ENCODE peak calls at places on chromosome 21, in eight cellular contexts. One of them, this sample, is unnamed.
A peak's percentile ranks its signal among the peaks of the same experiment; 100 is the strongest.

GRCh38 chr21:44087426-44088400 is 19.5 kb upstream of the PWP2 start:
- DNase-seq in GF-D8: no peak
- DNase-seq in AG09309: no peak
- DNase-seq in DND-41: no peak
- DNase-seq in GM04504: no peak
- DNase-seq in T-helper 1 cell: no peak
- DNase-seq in right cardiac atrium: no peak
- DNase-seq in EL: no peak
- DNase-seq in this sample: no peak

GRCh38 chr21:28900481-28900880 is 92.2 kb downstream of the LTN1 start:
- DNase-seq in T-helper 1 cell: no peak
- DNase-seq in EL: no peak
- DNase-seq in GM04504: no peak
- DNase-seq in AG09309: no peak
- DNase-seq in GF-D8: no peak
- DNase-seq in right cardiac atrium: no peak
- DNase-seq in DND-41: no peak
- DNase-seq in this sample: no peak

GRCh38 chr21:36747114-36747814 is 48.3 kb downstream of the SIM2 start:
- DNase-seq in EL: no peak
- DNase-seq in right cardiac atrium: no peak
- DNase-seq in T-helper 1 cell: no peak
- DNase-seq in GF-D8: no peak
- DNase-seq in GM04504: no peak
- DNase-seq in AG09309: no peak
- DNase-seq in DND-41: no peak
- DNase-seq in this sample: no peak

GRCh38 chr21:42153046-42153685 is 65.8 kb upstream of the ABCG1 start:
- DNase-seq in GF-D8: no peak
- DNase-seq in T-helper 1 cell: no peak
- DNase-seq in EL: no peak
- DNase-seq in right cardiac atrium: no peak
- DNase-seq in GM04504: no peak
- DNase-seq in DND-41: no peak
- DNase-seq in AG09309: no peak
- DNase-seq in this sample: no peak

GRCh38 chr21:39661740-39662139 is 49.0 kb downstream of the B3GALT5 start:
- DNase-seq in AG09309: no peak
- DNase-seq in T-helper 1 cell: no peak
- DNase-seq in EL: no peak
- DNase-seq in GM04504: no peak
- DNase-seq in DND-41: no peak
- DNase-seq in right cardiac atrium: no peak
- DNase-seq in GF-D8: no peak
- DNase-seq in this sample: no peak

GRCh38 chr21:39137248-39138186 is 45.7 kb downstream of the PSMG1 start:
- DNase-seq in GM04504: no peak
- DNase-seq in right cardiac atrium: peak; percentile 63
- DNase-seq in AG09309: peak; percentile 18
- DNase-seq in EL: peak; percentile 67
- DNase-seq in GF-D8: no peak
- DNase-seq in T-helper 1 cell: no peak
- DNase-seq in DND-41: peak; percentile 35
- DNase-seq in this sample: no peak

GRCh38 chr21:27464643-27465042 is 497.8 kb upstream of the ADAMTS5 start:
- DNase-seq in GF-D8: no peak
- DNase-seq in EL: peak; percentile 26
- DNase-seq in T-helper 1 cell: no peak
- DNase-seq in AG09309: no peak
- DNase-seq in DND-41: no peak
- DNase-seq in GM04504: no peak
- DNase-seq in right cardiac atrium: no peak
- DNase-seq in this sample: no peak

GRCh38 chr21:34126691-34127090 is 53.3 kb downstream of the MRPS6 start:
- DNase-seq in T-helper 1 cell: no peak
- DNase-seq in EL: peak; percentile 41
- DNase-seq in AG09309: no peak
- DNase-seq in GF-D8: no peak
- DNase-seq in DND-41: no peak
- DNase-seq in GM04504: peak; percentile 19
- DNase-seq in right cardiac atrium: no peak
- DNase-seq in this sample: peak; percentile 23

GRCh38 chr21:46634966-46635323 is 529 bp upstream of the PRMT2 start:
- DNase-seq in EL: peak; percentile 90
- DNase-seq in right cardiac atrium: peak; percentile 90
- DNase-seq in T-helper 1 cell: no peak
- DNase-seq in AG09309: peak; percentile 73
- DNase-seq in GM04504: peak; percentile 62
- DNase-seq in DND-41: peak; percentile 79
- DNase-seq in GF-D8: peak; percentile 87
- DNase-seq in this sample: peak; percentile 59

GRCh38 chr21:15841856-15842564 is 112.2 kb downstream of the USP25 start:
- DNase-seq in AG09309: peak; percentile 21
- DNase-seq in T-helper 1 cell: no peak
- DNase-seq in DND-41: no peak
- DNase-seq in GF-D8: no peak
- DNase-seq in right cardiac atrium: no peak
- DNase-seq in EL: peak; percentile 81
- DNase-seq in GM04504: no peak
- DNase-seq in this sample: peak; percentile 41